ENCODE peak calls at places on chromosomes 11 and 22, in nine cellular contexts. Q is effector memory CD4-positive, alpha-beta T cell; V is NCI-H187; F is endothelial cell; X is stimulated activated CD8-positive, alpha-beta memory T cell treated with anti-CD3 and anti-CD28 coated beads, Interleukin-4, amount 100 ng/mL, for 1 hour; U is stimulated activated naive CD4-positive, alpha-beta T cell; T is EH; M is HTR-8/SVneo; R is B cell. O is an unnamed sample.

GRCh38 chr11:119100246-119100959 is 1.2 kb downstream of the DPAGT1 start:
- DNase-seq in M (peak), R (no peak), Q (no peak), T (peak), U (no peak), F (no peak), X (no peak), V (no peak), O (peak)

GRCh38 chr11:118281284-118281683 is 17.2 kb upstream of the MPZL2 start:
- DNase-seq in R (no peak), M (no peak), U (no peak), F (no peak), Q (no peak), X (no peak), V (no peak), T (no peak), O (no peak)

GRCh38 chr11:4654635-4655335 is 11.0 kb downstream of the OR51E1 start:
- DNase-seq in V (no peak), M (no peak), R (no peak), T (no peak), F (no peak), U (no peak), X (no peak), Q (no peak), O (no peak)

GRCh38 chr11:114209904-114210303 is 86.3 kb upstream of the NNMT start:
- DNase-seq in F (no peak), M (no peak), R (no peak), T (no peak), V (no peak), U (no peak), X (no peak), Q (no peak), O (no peak)

GRCh38 chr22:43881091-43882061 is 10.4 kb downstream of the PNPLA5 start:
- DNase-seq in V (no peak), Q (no peak), R (no peak), X (no peak), F (no peak), M (no peak), T (no peak), U (no peak), O (no peak)

GRCh38 chr11:123577081-123577598 is 77.3 kb downstream of the SCN3B start:
- DNase-seq in F (peak), X (peak), R (peak), V (peak), M (peak), Q (no peak), T (peak), U (no peak), O (peak)

GRCh38 chr11:107387666-107388065 is 70.0 kb downstream of the CWF19L2 start:
- DNase-seq in F (no peak), M (no peak), X (no peak), R (no peak), V (no peak), Q (no peak), T (no peak), U (no peak), O (no peak)

GRCh38 chr11:61679893-61680621 is at the start of gene DAGLA:
- DNase-seq in F (peak), U (peak), R (peak), M (peak), Q (peak), T (peak), X (peak), V (peak), O (peak)

GRCh38 chr22:42670921-42671709 is 21.9 kb upstream of the CYB5R3 start:
- DNase-seq in X (no peak), V (no peak), T (peak), F (no peak), R (peak), Q (no peak), M (no peak), U (no peak), O (peak)

GRCh38 chr11:2944953-2945756 is 15.9 kb upstream of the PHLDA2 start:
- DNase-seq in M (no peak), F (peak), V (no peak), R (no peak), U (peak), Q (no peak), X (no peak), T (peak), O (peak)

GRCh38 chr22:48892571-48893287 is 934.9 kb downstream of the BRD1 start:
- DNase-seq in F (no peak), T (no peak), V (no peak), X (no peak), U (no peak), R (no peak), Q (no peak), M (no peak), O (no peak)

GRCh38 chr22:39309364-39309861 is 10.0 kb downstream of the RPL3 start:
- DNase-seq in M (no peak), R (no peak), T (peak), Q (no peak), X (no peak), U (no peak), F (no peak), V (no peak), O (no peak)

GRCh38 chr11:37948258-37948657 is 1350.2 kb upstream of the RAG2 start:
- DNase-seq in U (no peak), X (no peak), F (no peak), M (no peak), T (no peak), Q (no peak), V (no peak), R (no peak), O (no peak)

GRCh38 chr11:69760319-69760718 is 14.8 kb downstream of the FGF4 start:
- DNase-seq in U (no peak), Q (no peak), T (no peak), R (no peak), V (no peak), X (no peak), M (no peak), F (no peak), O (no peak)

GRCh38 chr11:118051611-118052461 is 25.0 kb upstream of the TMPRSS4 start:
- DNase-seq in R (peak), U (peak), Q (peak), V (no peak), F (no peak), M (no peak), T (no peak), X (peak), O (no peak)

GRCh38 chr22:16824718-16825687 is at the start of gene XKR3:
- DNase-seq in F (no peak), U (no peak), Q (no peak), T (no peak), M (no peak), R (peak), X (no peak), V (no peak), O (no peak)

GRCh38 chr11:33402066-33402465 is 144.9 kb downstream of the HIPK3 start:
- DNase-seq in U (no peak), V (peak), X (no peak), R (no peak), T (peak), M (no peak), Q (no peak), F (no peak), O (no peak)

GRCh38 chr22:28151241-28151640 is 232.2 kb upstream of the PITPNB start:
- DNase-seq in X (no peak), U (no peak), F (no peak), M (no peak), R (no peak), Q (no peak), V (no peak), T (no peak), O (no peak)

GRCh38 chr22:26174280-26174679 is 5.0 kb downstream of the SEZ6L start:
- DNase-seq in F (peak), U (no peak), V (no peak), R (no peak), T (peak), X (no peak), Q (no peak), M (no peak), O (no peak)

GRCh38 chr11:57800444-57801184 is 39.0 kb downstream of the CTNND1 start:
- DNase-seq in T (peak), M (peak), V (peak), X (no peak), F (peak), R (no peak), U (no peak), Q (no peak), O (peak)

GRCh38 chr22:36795633-36796032 is 19.7 kb upstream of the IFT27 start:
- DNase-seq in U (no peak), Q (no peak), T (peak), M (no peak), F (no peak), R (no peak), V (no peak), X (no peak), O (no peak)

GRCh38 chr11:72975778-72976520 is 161.7 kb downstream of the ATG16L2 start:
- DNase-seq in U (no peak), T (peak), X (no peak), M (peak), R (no peak), Q (no peak), V (no peak), F (no peak), O (peak)

GRCh38 chr11:81995907-81996306 is 737.8 kb downstream of the FAM181B start:
- DNase-seq in R (no peak), X (no peak), M (no peak), T (no peak), Q (no peak), U (no peak), V (no peak), F (no peak), O (no peak)

GRCh38 chr22:43706151-43706550 is 106.0 kb downstream of the EFCAB6 start:
- DNase-seq in U (no peak), T (no peak), M (no peak), F (no peak), R (no peak), X (no peak), V (no peak), Q (no peak), O (no peak)

GRCh38 chr11:128551641-128552335 is 35.6 kb downstream of the ETS1 start:
- DNase-seq in X (no peak), R (peak), F (no peak), T (no peak), U (no peak), M (no peak), V (no peak), Q (no peak), O (no peak)

GRCh38 chr22:49991907-49992533 is 20.5 kb downstream of the IL17REL start:
- DNase-seq in V (no peak), F (no peak), Q (no peak), X (no peak), M (no peak), R (no peak), U (no peak), T (no peak), O (no peak)

GRCh38 chr11:117856892-117857291 is 19.6 kb downstream of the FXYD6 start:
- DNase-seq in M (no peak), X (no peak), R (no peak), Q (no peak), U (no peak), T (no peak), V (no peak), F (no peak), O (no peak)

GRCh38 chr11:2833051-2833937 is 52.3 kb downstream of the CDKN1C start:
- DNase-seq in F (no peak), M (no peak), Q (no peak), X (no peak), V (no peak), R (no peak), U (no peak), T (no peak), O (no peak)

GRCh38 chr22:43310311-43310710 is 32.9 kb downstream of the SCUBE1 start:
- DNase-seq in M (no peak), F (no peak), R (no peak), X (no peak), V (no peak), T (peak), Q (no peak), U (no peak), O (peak)

GRCh38 chr11:9775393-9775780 is 111.5 kb downstream of the SWAP70 start:
- DNase-seq in Q (no peak), V (no peak), F (no peak), U (no peak), X (no peak), M (no peak), R (no peak), T (no peak), O (no peak)

GRCh38 chr22:46042786-46043185 is 65.8 kb upstream of the WNT7B start:
- DNase-seq in Q (no peak), R (no peak), M (no peak), T (peak), F (no peak), U (no peak), X (no peak), V (no peak), O (no peak)

GRCh38 chr11:45262900-45263299 is 23.2 kb downstream of the SYT13 start:
- DNase-seq in F (no peak), M (no peak), R (no peak), U (no peak), X (no peak), V (no peak), Q (no peak), T (no peak), O (no peak)

GRCh38 chr11:73085189-73085875 is 56.8 kb downstream of the FCHSD2 start:
- DNase-seq in Q (no peak), X (no peak), U (no peak), V (no peak), T (peak), M (no peak), R (no peak), F (no peak), O (no peak)

GRCh38 chr22:47175761-47176359 is 413.4 kb downstream of the TBC1D22A start:
- DNase-seq in M (no peak), F (no peak), X (no peak), Q (no peak), R (peak), V (no peak), U (no peak), T (no peak), O (no peak)

GRCh38 chr11:17791144-17791543 is 56.6 kb downstream of the KCNC1 start:
- DNase-seq in M (no peak), V (no peak), T (peak), R (no peak), U (no peak), Q (no peak), F (no peak), X (no peak), O (no peak)

GRCh38 chr11:3014314-3014938 is 22.3 kb upstream of the NAP1L4 start:
- DNase-seq in R (no peak), V (no peak), Q (peak), U (peak), T (no peak), X (peak), M (no peak), F (no peak), O (no peak)

O was measured in fibroblast of villous mesenchyme.